ENCODE peak calls at places on chromosomes 2 and 18, in five cellular contexts. One of them, this sample, is unnamed.

GRCh38 chr2:205024822-205025518 is 479.7 kb downstream of the PARD3B start:
- DNase-seq in NCI-H748 treated with DMSO at 0.1 percent for 48 hours: no peak
- DNase-seq in nephron progenitor cell: no peak
- DNase-seq in effector memory CD8-positive, alpha-beta T cell: no peak
- DNase-seq in NCI-H1092: no peak
- DNase-seq in this sample: peak

GRCh38 chr2:239296020-239296932 is 104.5 kb downstream of the HDAC4 start:
- DNase-seq in NCI-H748 treated with DMSO at 0.1 percent for 48 hours: no peak
- DNase-seq in nephron progenitor cell: no peak
- DNase-seq in effector memory CD8-positive, alpha-beta T cell: no peak
- DNase-seq in NCI-H1092: no peak
- DNase-seq in this sample: no peak

GRCh38 chr2:225122582-225123486 is 80.6 kb upstream of the DOCK10 start:
- DNase-seq in NCI-H748 treated with DMSO at 0.1 percent for 48 hours: peak
- DNase-seq in nephron progenitor cell: peak
- DNase-seq in effector memory CD8-positive, alpha-beta T cell: peak
- DNase-seq in NCI-H1092: no peak
- DNase-seq in this sample: peak

GRCh38 chr2:140273958-140274357 is 1493.8 kb upstream of the NXPH2 start:
- DNase-seq in NCI-H748 treated with DMSO at 0.1 percent for 48 hours: no peak
- DNase-seq in nephron progenitor cell: no peak
- DNase-seq in effector memory CD8-positive, alpha-beta T cell: no peak
- DNase-seq in NCI-H1092: no peak
- DNase-seq in this sample: no peak

GRCh38 chr2:11998626-11999378 is 252.4 kb downstream of the LPIN1 start:
- DNase-seq in NCI-H748 treated with DMSO at 0.1 percent for 48 hours: no peak
- DNase-seq in nephron progenitor cell: no peak
- DNase-seq in effector memory CD8-positive, alpha-beta T cell: no peak
- DNase-seq in NCI-H1092: no peak
- DNase-seq in this sample: peak

GRCh38 chr2:28325567-28326468 is 66.8 kb upstream of the FOSL2 start:
- DNase-seq in NCI-H748 treated with DMSO at 0.1 percent for 48 hours: no peak
- DNase-seq in nephron progenitor cell: no peak
- DNase-seq in effector memory CD8-positive, alpha-beta T cell: no peak
- DNase-seq in NCI-H1092: no peak
- DNase-seq in this sample: no peak

GRCh38 chr2:61288070-61288841 is 126.3 kb downstream of the C2orf74 start:
- DNase-seq in NCI-H748 treated with DMSO at 0.1 percent for 48 hours: no peak
- DNase-seq in nephron progenitor cell: no peak
- DNase-seq in effector memory CD8-positive, alpha-beta T cell: no peak
- DNase-seq in NCI-H1092: no peak
- DNase-seq in this sample: no peak

GRCh38 chr2:206627632-206628031 is 14.7 kb upstream of the FAM237A start:
- DNase-seq in NCI-H748 treated with DMSO at 0.1 percent for 48 hours: no peak
- DNase-seq in nephron progenitor cell: no peak
- DNase-seq in effector memory CD8-positive, alpha-beta T cell: no peak
- DNase-seq in NCI-H1092: no peak
- DNase-seq in this sample: no peak

GRCh38 chr2:106745468-106745867 is 140.5 kb downstream of the ST6GAL2 start:
- DNase-seq in NCI-H748 treated with DMSO at 0.1 percent for 48 hours: no peak
- DNase-seq in nephron progenitor cell: peak
- DNase-seq in effector memory CD8-positive, alpha-beta T cell: no peak
- DNase-seq in NCI-H1092: peak
- DNase-seq in this sample: no peak

GRCh38 chr2:121947681-121948080 is 192.2 kb downstream of the TSN start:
- DNase-seq in NCI-H748 treated with DMSO at 0.1 percent for 48 hours: no peak
- DNase-seq in nephron progenitor cell: no peak
- DNase-seq in effector memory CD8-positive, alpha-beta T cell: no peak
- DNase-seq in NCI-H1092: no peak
- DNase-seq in this sample: no peak

GRCh38 chr2:54635554-54636152 is 87.8 kb upstream of the EML6 start:
- DNase-seq in NCI-H748 treated with DMSO at 0.1 percent for 48 hours: no peak
- DNase-seq in nephron progenitor cell: no peak
- DNase-seq in effector memory CD8-positive, alpha-beta T cell: no peak
- DNase-seq in NCI-H1092: no peak
- DNase-seq in this sample: no peak

GRCh38 chr2:230940476-230940815 is 15.4 kb upstream of the GPR55 start:
- DNase-seq in NCI-H748 treated with DMSO at 0.1 percent for 48 hours: no peak
- DNase-seq in nephron progenitor cell: no peak
- DNase-seq in effector memory CD8-positive, alpha-beta T cell: no peak
- DNase-seq in NCI-H1092: no peak
- DNase-seq in this sample: no peak

GRCh38 chr2:15559800-15560403 is 1.2 kb downstream of the NBAS start:
- DNase-seq in NCI-H748 treated with DMSO at 0.1 percent for 48 hours: no peak
- DNase-seq in nephron progenitor cell: no peak
- DNase-seq in effector memory CD8-positive, alpha-beta T cell: no peak
- DNase-seq in NCI-H1092: no peak
- DNase-seq in this sample: no peak

GRCh38 chr18:58345064-58345463 is 283.8 kb downstream of the ALPK2 start:
- DNase-seq in NCI-H748 treated with DMSO at 0.1 percent for 48 hours: peak
- DNase-seq in nephron progenitor cell: no peak
- DNase-seq in effector memory CD8-positive, alpha-beta T cell: no peak
- DNase-seq in NCI-H1092: peak
- DNase-seq in this sample: no peak

GRCh38 chr2:172090044-172090946 is 5.0 kb downstream of the DLX1 start:
- DNase-seq in NCI-H748 treated with DMSO at 0.1 percent for 48 hours: no peak
- DNase-seq in nephron progenitor cell: no peak
- DNase-seq in effector memory CD8-positive, alpha-beta T cell: no peak
- DNase-seq in NCI-H1092: no peak
- DNase-seq in this sample: no peak

GRCh38 chr2:72993147-72993546 is 75.8 kb downstream of the EMX1 start:
- DNase-seq in NCI-H748 treated with DMSO at 0.1 percent for 48 hours: no peak
- DNase-seq in nephron progenitor cell: peak
- DNase-seq in effector memory CD8-positive, alpha-beta T cell: peak
- DNase-seq in NCI-H1092: no peak
- DNase-seq in this sample: peak

GRCh38 chr2:203436496-203436895 is 98.6 kb downstream of the RAPH1 start:
- DNase-seq in NCI-H748 treated with DMSO at 0.1 percent for 48 hours: no peak
- DNase-seq in nephron progenitor cell: no peak
- DNase-seq in effector memory CD8-positive, alpha-beta T cell: no peak
- DNase-seq in NCI-H1092: no peak
- DNase-seq in this sample: no peak

GRCh38 chr18:55400590-55401274 is 187.3 kb downstream of the TCF4 start:
- DNase-seq in NCI-H748 treated with DMSO at 0.1 percent for 48 hours: no peak
- DNase-seq in nephron progenitor cell: no peak
- DNase-seq in effector memory CD8-positive, alpha-beta T cell: no peak
- DNase-seq in NCI-H1092: no peak
- DNase-seq in this sample: peak

GRCh38 chr18:26454192-26454591 is 94.2 kb downstream of the KCTD1 start:
- DNase-seq in NCI-H748 treated with DMSO at 0.1 percent for 48 hours: no peak
- DNase-seq in nephron progenitor cell: no peak
- DNase-seq in effector memory CD8-positive, alpha-beta T cell: no peak
- DNase-seq in NCI-H1092: no peak
- DNase-seq in this sample: no peak

GRCh38 chr18:24959100-24959499 is 392.9 kb downstream of the ZNF521 start:
- DNase-seq in NCI-H748 treated with DMSO at 0.1 percent for 48 hours: no peak
- DNase-seq in nephron progenitor cell: peak
- DNase-seq in effector memory CD8-positive, alpha-beta T cell: no peak
- DNase-seq in NCI-H1092: no peak
- DNase-seq in this sample: no peak

GRCh38 chr18:59968583-59968982 is 68.8 kb downstream of the PMAIP1 start:
- DNase-seq in NCI-H748 treated with DMSO at 0.1 percent for 48 hours: no peak
- DNase-seq in nephron progenitor cell: no peak
- DNase-seq in effector memory CD8-positive, alpha-beta T cell: no peak
- DNase-seq in NCI-H1092: no peak
- DNase-seq in this sample: no peak

GRCh38 chr2:5981241-5982055 is 289.3 kb downstream of the SOX11 start:
- DNase-seq in NCI-H748 treated with DMSO at 0.1 percent for 48 hours: peak
- DNase-seq in nephron progenitor cell: peak
- DNase-seq in effector memory CD8-positive, alpha-beta T cell: no peak
- DNase-seq in NCI-H1092: peak
- DNase-seq in this sample: no peak

GRCh38 chr2:128474014-128474961 is 155.6 kb upstream of the HS6ST1 start:
- DNase-seq in NCI-H748 treated with DMSO at 0.1 percent for 48 hours: no peak
- DNase-seq in nephron progenitor cell: no peak
- DNase-seq in effector memory CD8-positive, alpha-beta T cell: no peak
- DNase-seq in NCI-H1092: no peak
- DNase-seq in this sample: no peak

GRCh38 chr2:161915121-161915520 is 158.9 kb downstream of the DPP4 start:
- DNase-seq in NCI-H748 treated with DMSO at 0.1 percent for 48 hours: no peak
- DNase-seq in nephron progenitor cell: no peak
- DNase-seq in effector memory CD8-positive, alpha-beta T cell: no peak
- DNase-seq in NCI-H1092: no peak
- DNase-seq in this sample: peak

GRCh38 chr2:145006957-145007672 is 487.2 kb upstream of the ZEB2 start:
- DNase-seq in NCI-H748 treated with DMSO at 0.1 percent for 48 hours: no peak
- DNase-seq in nephron progenitor cell: no peak
- DNase-seq in effector memory CD8-positive, alpha-beta T cell: no peak
- DNase-seq in NCI-H1092: peak
- DNase-seq in this sample: peak

GRCh38 chr2:112275887-112276773 is 733 bp downstream of the ZC3H6 start:
- DNase-seq in NCI-H748 treated with DMSO at 0.1 percent for 48 hours: peak
- DNase-seq in nephron progenitor cell: peak
- DNase-seq in effector memory CD8-positive, alpha-beta T cell: peak
- DNase-seq in NCI-H1092: peak
- DNase-seq in this sample: peak

GRCh38 chr2:229407170-229407569 is 136.1 kb upstream of the PID1 start:
- DNase-seq in NCI-H748 treated with DMSO at 0.1 percent for 48 hours: peak
- DNase-seq in nephron progenitor cell: no peak
- DNase-seq in effector memory CD8-positive, alpha-beta T cell: no peak
- DNase-seq in NCI-H1092: no peak
- DNase-seq in this sample: peak

GRCh38 chr2:47344890-47345583 is 57.9 kb upstream of the MSH2 start:
- DNase-seq in NCI-H748 treated with DMSO at 0.1 percent for 48 hours: peak
- DNase-seq in nephron progenitor cell: peak
- DNase-seq in effector memory CD8-positive, alpha-beta T cell: no peak
- DNase-seq in NCI-H1092: peak
- DNase-seq in this sample: peak

This sample was measured in foreskin fibroblast.